ENCODE peak calls at places on chromosome 4, in five cellular contexts. T is A549; P is tibial nerve; B is stimulated activated CD8-positive, alpha-beta memory T cell treated with anti-CD3 and anti-CD28 coated beads, Interleukin-4, amount 100 ng/mL, for 4 hours; M is sigmoid colon. C is an unnamed sample.

GRCh38 chr4:3719836-3720235 is 46.3 kb upstream of the ADRA2C start:
- DNase-seq in T (no peak), P (no peak), B (no peak), M (no peak), C (no peak)

GRCh38 chr4:121072836-121073362 is 564 bp upstream of the NDNF start:
- DNase-seq in T (no peak), P (no peak), B (no peak), M (peak), C (peak)

GRCh38 chr4:27040351-27040750 is 179.7 kb downstream of the STIM2 start:
- DNase-seq in T (no peak), P (no peak), B (no peak), M (no peak), C (no peak)

GRCh38 chr4:2009651-2010233 is 968 bp upstream of the NELFA start:
- DNase-seq in T (peak), P (peak), B (peak), M (no peak), C (peak)

GRCh38 chr4:153684182-153685073 is at the start of gene TLR2:
- DNase-seq in T (no peak), P (peak), B (peak), M (peak), C (peak)

GRCh38 chr4:85734446-85734845 is 259.5 kb downstream of the ARHGAP24 start:
- DNase-seq in T (no peak), P (no peak), B (no peak), M (no peak), C (no peak)

GRCh38 chr4:8585186-8585585 is 5.0 kb downstream of the GPR78 start:
- DNase-seq in T (no peak), P (no peak), B (no peak), M (peak), C (no peak)

GRCh38 chr4:166128452-166128851 is 255.4 kb downstream of the TLL1 start:
- DNase-seq in T (no peak), P (no peak), B (no peak), M (no peak), C (peak)

GRCh38 chr4:26321326-26322276 is 787 bp downstream of the RBPJ start:
- DNase-seq in T (peak), P (no peak), B (peak), M (peak), C (peak)

GRCh38 chr4:23238848-23239247 is 546.1 kb downstream of the GBA3 start:
- DNase-seq in T (no peak), P (no peak), B (no peak), M (no peak), C (no peak)

GRCh38 chr4:186931519-186931918 is 207.9 kb upstream of the FAT1 start:
- DNase-seq in T (no peak), P (no peak), B (no peak), M (no peak), C (peak)

GRCh38 chr4:6031831-6032230 is 13.6 kb upstream of the C4orf50 start:
- DNase-seq in T (no peak), P (no peak), B (no peak), M (no peak), C (no peak)

GRCh38 chr4:95092762-95093161 is 335.0 kb downstream of the BMPR1B start:
- DNase-seq in T (peak), P (peak), B (no peak), M (no peak), C (no peak)

GRCh38 chr4:184267673-184268573 is 50.2 kb upstream of the ENPP6 start:
- DNase-seq in T (peak), P (peak), B (peak), M (no peak), C (peak)